ENCODE peak calls at places on chromosomes 7 and 10, in ten cellular contexts. N is naive thymus-derived CD4-positive, alpha-beta T cell; K is colonic mucosa; O is CD8-positive, alpha-beta memory T cell; U is CD4-positive, alpha-beta memory T cell; Z is IMR-90; T is HL-60; S is HCT116; E is endothelial cell of umbilical vein; Y is effector memory CD4-positive, alpha-beta T cell. R is an unnamed sample.

GRCh38 chr7:23343806-23344500 is 44.8 kb downstream of the MALSU1 start:
- DNase-seq in N (no peak), S (no peak), O (no peak), Y (no peak), U (no peak), T (no peak), Z (peak), E (peak), K (no peak), R (no peak)

GRCh38 chr10:84007482-84007881 is 131.8 kb upstream of the GHITM start:
- DNase-seq in K (no peak), Z (no peak), E (no peak), N (no peak), U (no peak), S (no peak), T (no peak), Y (no peak), O (no peak), R (no peak)

GRCh38 chr7:46680147-46680546 is 759.1 kb upstream of the IGFBP3 start:
- DNase-seq in T (no peak), Y (no peak), E (no peak), N (no peak), Z (peak), K (no peak), O (no peak), S (no peak), U (no peak), R (no peak)

GRCh38 chr10:74049995-74050394 is 52.1 kb downstream of the VCL start:
- DNase-seq in N (no peak), E (no peak), Z (no peak), T (no peak), K (no peak), U (no peak), O (no peak), Y (no peak), S (no peak), R (no peak)

GRCh38 chr7:70694909-70695803 is 436.8 kb upstream of the GALNT17 start:
- DNase-seq in T (no peak), O (no peak), Z (peak), N (no peak), E (no peak), U (no peak), Y (no peak), S (no peak), K (peak), R (peak)

GRCh38 chr10:132443605-132443997 is 46.6 kb downstream of the PWWP2B start:
- DNase-seq in K (no peak), Y (peak), S (no peak), U (peak), Z (peak), E (no peak), O (peak), N (peak), T (peak), R (peak)

GRCh38 chr7:128217972-128218652 is 23.0 kb upstream of the LEP start:
- DNase-seq in S (no peak), N (no peak), O (no peak), K (no peak), Z (no peak), U (no peak), E (no peak), Y (no peak), T (no peak), R (no peak)

GRCh38 chr7:20191044-20191867 is 25.9 kb downstream of the MACC1 start:
- DNase-seq in T (peak), U (no peak), N (no peak), O (no peak), K (no peak), E (no peak), S (no peak), Z (no peak), Y (no peak), R (no peak)

GRCh38 chr10:71214641-71215160 is 2.3 kb downstream of the UNC5B start:
- DNase-seq in Z (no peak), Y (no peak), K (no peak), T (no peak), U (no peak), E (no peak), S (no peak), N (no peak), O (no peak), R (no peak)

GRCh38 chr10:78909268-78909667 is 159.5 kb upstream of the ZMIZ1 start:
- DNase-seq in O (no peak), T (no peak), Y (no peak), Z (no peak), N (no peak), S (no peak), K (no peak), E (no peak), U (no peak), R (no peak)

GRCh38 chr10:101063548-101064414 is 2.0 kb downstream of the KAZALD1 start:
- DNase-seq in U (no peak), S (no peak), T (no peak), N (no peak), Z (no peak), Y (no peak), E (peak), K (no peak), O (no peak), R (no peak)

DNA sequence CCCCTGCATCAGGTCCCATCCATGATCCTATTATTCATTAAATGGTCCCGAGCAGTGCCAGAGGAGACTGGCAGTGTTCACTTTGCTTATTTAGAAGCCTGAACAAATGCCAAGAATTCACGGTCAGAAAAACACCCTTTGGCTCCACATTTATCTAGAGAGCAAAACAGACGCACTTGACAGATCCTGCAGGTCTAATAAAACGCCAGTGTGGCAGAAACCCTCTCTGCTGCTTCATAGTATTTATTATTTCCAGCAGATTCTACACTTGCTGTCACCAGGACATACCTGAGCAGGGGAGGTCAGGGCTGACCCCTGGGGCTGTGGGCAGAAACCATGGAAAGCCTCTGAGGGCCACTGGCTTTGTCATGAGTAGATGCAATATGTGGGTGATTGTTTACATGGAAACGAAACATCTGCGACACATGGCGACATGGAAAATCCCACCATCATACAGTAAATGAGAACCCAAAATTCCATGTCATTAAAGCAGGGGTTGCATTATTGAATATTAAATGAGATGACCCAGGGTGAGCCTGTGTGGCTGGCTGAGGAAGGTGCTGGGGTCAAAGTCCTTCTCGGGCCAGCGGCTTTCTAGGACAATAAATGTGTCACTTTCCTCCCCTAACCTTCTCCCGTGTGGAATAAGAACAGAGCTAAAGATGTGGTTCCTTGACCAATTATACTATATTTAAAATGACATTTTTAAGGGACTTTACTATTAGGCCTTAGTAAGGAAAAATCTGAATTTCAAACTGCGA is 205.9 kb upstream of the SVIL start:
- DNase-seq in N (no peak), E (peak), K (no peak), Z (no peak), Y (no peak), O (no peak), T (no peak), U (no peak), S (no peak), R (no peak)
- H3K27ac ChIP-seq in N (no peak), E (no peak), K (no peak), Z (no peak), Y (no peak), O (no peak), T (no peak), U (no peak), S (no peak), R (no peak)

GRCh38 chr7:91645542-91645941 is 235.0 kb downstream of the MTERF1 start:
- DNase-seq in S (no peak), T (no peak), Y (no peak), U (no peak), E (no peak), O (no peak), K (no peak), Z (no peak), N (no peak), R (no peak)

GRCh38 chr7:91644251-91644650 is 236.3 kb downstream of the MTERF1 start:
- DNase-seq in Z (no peak), U (no peak), O (no peak), E (no peak), K (no peak), N (no peak), Y (no peak), S (no peak), T (no peak), R (no peak)
- H3K27ac ChIP-seq in Z (no peak), U (no peak), O (no peak), E (no peak), K (no peak), N (no peak), Y (no peak), S (no peak), T (no peak), R (no peak)

GRCh38 chr10:110397856-110398255 is 93.1 kb upstream of the SMNDC1 start:
- DNase-seq in Z (no peak), O (no peak), U (no peak), K (no peak), Y (no peak), E (no peak), T (no peak), N (no peak), S (no peak), R (no peak)
- H3K27ac ChIP-seq in Z (peak), O (no peak), U (no peak), K (peak), Y (no peak), E (peak), T (no peak), N (no peak), S (peak), R (peak)

GRCh38 chr7:4158406-4158805 is 523.7 kb upstream of the FOXK1 start:
- DNase-seq in E (no peak), S (no peak), N (no peak), Y (no peak), T (no peak), O (no peak), K (no peak), Z (no peak), U (no peak), R (no peak)
- H3K27ac ChIP-seq in E (no peak), S (no peak), N (no peak), Y (no peak), T (no peak), O (no peak), K (no peak), Z (no peak), U (no peak), R (no peak)

GRCh38 chr10:112584276-112584675 is 137.3 kb downstream of the VTI1A start:
- DNase-seq in Y (no peak), O (no peak), S (no peak), T (no peak), Z (peak), N (no peak), E (no peak), U (no peak), K (no peak), R (no peak)

GRCh38 chr10:112587709-112588108 is 140.7 kb downstream of the VTI1A start:
- DNase-seq in N (no peak), E (no peak), Y (no peak), S (no peak), K (no peak), T (no peak), Z (peak), U (no peak), O (no peak), R (no peak)

GRCh38 chr10:112583236-112583919 is 136.4 kb downstream of the VTI1A start:
- DNase-seq in S (no peak), N (no peak), T (no peak), O (no peak), Y (no peak), E (no peak), K (no peak), U (no peak), Z (no peak), R (no peak)

GRCh38 chr10:112585960-112586359 is 138.9 kb downstream of the VTI1A start:
- DNase-seq in N (no peak), Z (no peak), O (no peak), E (no peak), U (no peak), Y (no peak), S (no peak), K (no peak), T (no peak), R (no peak)

GRCh38 chr10:112585052-112585451 is 138.0 kb downstream of the VTI1A start:
- DNase-seq in O (no peak), S (peak), T (no peak), Z (peak), E (no peak), N (no peak), U (no peak), Y (no peak), K (no peak), R (peak)
- H3K27ac ChIP-seq in O (no peak), S (peak), T (no peak), Z (no peak), E (no peak), N (no peak), U (no peak), Y (no peak), K (no peak), R (no peak)

GRCh38 chr7:39753823-39754325 is 130.5 kb downstream of the RALA start:
- DNase-seq in K (no peak), S (no peak), Z (no peak), Y (no peak), O (no peak), N (no peak), E (no peak), T (no peak), U (no peak), R (no peak)
- H3K27ac ChIP-seq in K (no peak), S (no peak), Z (peak), Y (no peak), O (no peak), N (no peak), E (no peak), T (no peak), U (no peak), R (peak)